ENCODE peak calls at places on chromosome 3, in seven cellular contexts. One of them, this sample, is unnamed.

GRCh38 chr3:125609384-125609783 is 14.1 kb upstream of the OSBPL11 start:
- DNase-seq in lung: no peak
- DNase-seq in left lung: no peak
- DNase-seq in CD8-positive, alpha-beta memory T cell: no peak
- DNase-seq in upper lobe of right lung: no peak
- DNase-seq in tibial nerve: no peak
- DNase-seq in aorta: no peak
- DNase-seq in this sample: no peak

GRCh38 chr3:39125837-39126500 is 18.5 kb downstream of the TTC21A start:
- DNase-seq in lung: no peak
- DNase-seq in left lung: no peak
- DNase-seq in CD8-positive, alpha-beta memory T cell: no peak
- DNase-seq in upper lobe of right lung: no peak
- DNase-seq in tibial nerve: no peak
- DNase-seq in aorta: no peak
- DNase-seq in this sample: no peak

GRCh38 chr3:185820973-185821758 is 3.7 kb downstream of the IGF2BP2 start:
- DNase-seq in lung: no peak
- DNase-seq in left lung: no peak
- DNase-seq in CD8-positive, alpha-beta memory T cell: no peak
- DNase-seq in upper lobe of right lung: no peak
- DNase-seq in tibial nerve: no peak
- DNase-seq in aorta: no peak
- DNase-seq in this sample: no peak

GRCh38 chr3:44104043-44104442 is 137.6 kb upstream of the TOPAZ1 start:
- DNase-seq in lung: no peak
- DNase-seq in left lung: no peak
- DNase-seq in CD8-positive, alpha-beta memory T cell: no peak
- DNase-seq in upper lobe of right lung: no peak
- DNase-seq in tibial nerve: no peak
- DNase-seq in aorta: no peak
- DNase-seq in this sample: no peak

GRCh38 chr3:85020828-85021227 is 62.0 kb downstream of the CADM2 start:
- DNase-seq in lung: no peak
- DNase-seq in left lung: no peak
- DNase-seq in CD8-positive, alpha-beta memory T cell: no peak
- DNase-seq in upper lobe of right lung: no peak
- DNase-seq in tibial nerve: no peak
- DNase-seq in aorta: no peak
- DNase-seq in this sample: no peak

GRCh38 chr3:43256714-43257461 is 29.5 kb upstream of the SNRK start:
- DNase-seq in lung: peak; percentile 35
- DNase-seq in left lung: no peak
- DNase-seq in CD8-positive, alpha-beta memory T cell: no peak
- DNase-seq in upper lobe of right lung: no peak
- DNase-seq in tibial nerve: no peak
- DNase-seq in aorta: no peak
- DNase-seq in this sample: no peak

GRCh38 chr3:195897081-195897852 is 11.1 kb downstream of the TNK2 start:
- DNase-seq in lung: no peak
- DNase-seq in left lung: no peak
- DNase-seq in CD8-positive, alpha-beta memory T cell: no peak
- DNase-seq in upper lobe of right lung: no peak
- DNase-seq in tibial nerve: no peak
- DNase-seq in aorta: peak; percentile 53
- DNase-seq in this sample: no peak

GRCh38 chr3:97817965-97818364 is 3.8 kb upstream of the CRYBG3 start:
- DNase-seq in lung: no peak
- DNase-seq in left lung: no peak
- DNase-seq in CD8-positive, alpha-beta memory T cell: no peak
- DNase-seq in upper lobe of right lung: no peak
- DNase-seq in tibial nerve: no peak
- DNase-seq in aorta: no peak
- DNase-seq in this sample: no peak

GRCh38 chr3:171788546-171789351 is 21.5 kb downstream of the PLD1 start:
- DNase-seq in lung: no peak
- DNase-seq in left lung: no peak
- DNase-seq in CD8-positive, alpha-beta memory T cell: no peak
- DNase-seq in upper lobe of right lung: no peak
- DNase-seq in tibial nerve: no peak
- DNase-seq in aorta: no peak
- DNase-seq in this sample: no peak

GRCh38 chr3:153070153-153070868 is 91.7 kb upstream of the RAP2B start:
- DNase-seq in lung: no peak
- DNase-seq in left lung: no peak
- DNase-seq in CD8-positive, alpha-beta memory T cell: no peak
- DNase-seq in upper lobe of right lung: no peak
- DNase-seq in tibial nerve: no peak
- DNase-seq in aorta: no peak
- DNase-seq in this sample: no peak

GRCh38 chr3:150232992-150233451 is 175.1 kb upstream of the TSC22D2 start:
- DNase-seq in lung: no peak
- DNase-seq in left lung: peak; percentile 47
- DNase-seq in CD8-positive, alpha-beta memory T cell: no peak
- DNase-seq in upper lobe of right lung: no peak
- DNase-seq in tibial nerve: no peak
- DNase-seq in aorta: no peak
- DNase-seq in this sample: no peak

GRCh38 chr3:185715091-185715490 is 109.8 kb downstream of the IGF2BP2 start:
- DNase-seq in lung: no peak
- DNase-seq in left lung: no peak
- DNase-seq in CD8-positive, alpha-beta memory T cell: no peak
- DNase-seq in upper lobe of right lung: no peak
- DNase-seq in tibial nerve: no peak
- DNase-seq in aorta: no peak
- DNase-seq in this sample: no peak

GRCh38 chr3:2823016-2823415 is 287.2 kb downstream of the IL5RA start:
- DNase-seq in lung: no peak
- DNase-seq in left lung: no peak
- DNase-seq in CD8-positive, alpha-beta memory T cell: no peak
- DNase-seq in upper lobe of right lung: no peak
- DNase-seq in tibial nerve: no peak
- DNase-seq in aorta: no peak
- DNase-seq in this sample: no peak

GRCh38 chr3:130800829-130801228 is 54.2 kb upstream of the PIK3R4 start:
- DNase-seq in lung: no peak
- DNase-seq in left lung: no peak
- DNase-seq in CD8-positive, alpha-beta memory T cell: no peak
- DNase-seq in upper lobe of right lung: no peak
- DNase-seq in tibial nerve: no peak
- DNase-seq in aorta: no peak
- DNase-seq in this sample: no peak

GRCh38 chr3:58260261-58260731 is 22.7 kb downstream of the ABHD6 start:
- DNase-seq in lung: no peak
- DNase-seq in left lung: no peak
- DNase-seq in CD8-positive, alpha-beta memory T cell: no peak
- DNase-seq in upper lobe of right lung: no peak
- DNase-seq in tibial nerve: no peak
- DNase-seq in aorta: no peak
- DNase-seq in this sample: no peak

GRCh38 chr3:148847351-148847750 is 17.7 kb upstream of the CPA3 start:
- DNase-seq in lung: no peak
- DNase-seq in left lung: no peak
- DNase-seq in CD8-positive, alpha-beta memory T cell: no peak
- DNase-seq in upper lobe of right lung: no peak
- DNase-seq in tibial nerve: no peak
- DNase-seq in aorta: no peak
- DNase-seq in this sample: no peak

GRCh38 chr3:124860599-124860998 is 26.6 kb downstream of the ITGB5 start:
- DNase-seq in lung: peak; percentile 70
- DNase-seq in left lung: peak; percentile 59
- DNase-seq in CD8-positive, alpha-beta memory T cell: no peak
- DNase-seq in upper lobe of right lung: no peak
- DNase-seq in tibial nerve: no peak
- DNase-seq in aorta: peak; percentile 88
- DNase-seq in this sample: no peak

GRCh38 chr3:146550743-146551510 is 6.5 kb upstream of the PLSCR1 start:
- DNase-seq in lung: no peak
- DNase-seq in left lung: no peak
- DNase-seq in CD8-positive, alpha-beta memory T cell: no peak
- DNase-seq in upper lobe of right lung: no peak
- DNase-seq in tibial nerve: no peak
- DNase-seq in aorta: no peak
- DNase-seq in this sample: no peak

GRCh38 chr3:40414270-40414669 is 27.3 kb downstream of the ENTPD3 start:
- DNase-seq in lung: no peak
- DNase-seq in left lung: no peak
- DNase-seq in CD8-positive, alpha-beta memory T cell: no peak
- DNase-seq in upper lobe of right lung: no peak
- DNase-seq in tibial nerve: no peak
- DNase-seq in aorta: no peak
- DNase-seq in this sample: no peak

GRCh38 chr3:141083831-141084624 is 32.9 kb downstream of the SPSB4 start:
- DNase-seq in lung: no peak
- DNase-seq in left lung: no peak
- DNase-seq in CD8-positive, alpha-beta memory T cell: no peak
- DNase-seq in upper lobe of right lung: no peak
- DNase-seq in tibial nerve: no peak
- DNase-seq in aorta: no peak
- DNase-seq in this sample: no peak

DNA sequence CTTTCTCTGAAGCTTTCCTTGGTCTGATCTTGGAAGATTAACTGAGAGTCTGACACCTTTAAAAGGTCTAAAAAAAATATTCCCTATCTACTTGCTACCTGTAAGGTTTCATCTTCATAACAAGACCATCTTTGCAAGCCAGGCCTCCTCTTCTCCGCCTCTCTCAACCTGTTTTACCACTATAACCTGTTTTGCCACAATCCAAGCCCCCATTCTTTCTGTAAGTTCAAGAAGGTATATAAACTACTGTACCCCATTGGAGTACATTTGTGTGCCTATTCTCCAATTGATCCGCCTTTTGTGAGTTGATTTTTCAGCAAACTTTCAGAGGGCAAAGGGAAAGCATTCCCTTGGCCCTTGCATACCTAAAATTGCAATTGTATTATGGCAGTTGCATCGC is 319.3 kb upstream of the NECTIN3 start:
- DNase-seq in lung: no peak
- DNase-seq in left lung: no peak
- DNase-seq in CD8-positive, alpha-beta memory T cell: no peak
- DNase-seq in upper lobe of right lung: no peak
- DNase-seq in tibial nerve: no peak
- DNase-seq in aorta: no peak
- DNase-seq in this sample: no peak
- H3K27ac ChIP-seq in lung: no peak overlapping the region
- H3K27ac ChIP-seq in left lung: no peak overlapping the region
- H3K27ac ChIP-seq in CD8-positive, alpha-beta memory T cell: no peak overlapping the region
- H3K27ac ChIP-seq in upper lobe of right lung: no peak overlapping the region
- H3K27ac ChIP-seq in tibial nerve: no peak overlapping the region
- H3K27ac ChIP-seq in aorta: no peak overlapping the region
- H3K27ac ChIP-seq in this sample: no peak overlapping the region

GRCh38 chr3:197882580-197882979 is 67.4 kb upstream of the RPL35A start:
- DNase-seq in lung: no peak
- DNase-seq in left lung: no peak
- DNase-seq in CD8-positive, alpha-beta memory T cell: no peak
- DNase-seq in upper lobe of right lung: no peak
- DNase-seq in tibial nerve: no peak
- DNase-seq in aorta: no peak
- DNase-seq in this sample: no peak

GRCh38 chr3:197881601-197882000 is 68.4 kb upstream of the RPL35A start:
- DNase-seq in lung: no peak
- DNase-seq in left lung: no peak
- DNase-seq in CD8-positive, alpha-beta memory T cell: no peak
- DNase-seq in upper lobe of right lung: no peak
- DNase-seq in tibial nerve: no peak
- DNase-seq in aorta: no peak
- DNase-seq in this sample: no peak

GRCh38 chr3:197878427-197878826 is 71.6 kb upstream of the RPL35A start:
- DNase-seq in lung: no peak
- DNase-seq in left lung: peak; percentile 62
- DNase-seq in CD8-positive, alpha-beta memory T cell: no peak
- DNase-seq in upper lobe of right lung: peak; percentile 77
- DNase-seq in tibial nerve: no peak
- DNase-seq in aorta: peak; percentile 58
- DNase-seq in this sample: no peak

GRCh38 chr3:197877902-197878301 is 72.1 kb upstream of the RPL35A start:
- DNase-seq in lung: no peak
- DNase-seq in left lung: no peak
- DNase-seq in CD8-positive, alpha-beta memory T cell: no peak
- DNase-seq in upper lobe of right lung: no peak
- DNase-seq in tibial nerve: no peak
- DNase-seq in aorta: no peak
- DNase-seq in this sample: no peak

GRCh38 chr3:197880361-197881339 is 69.3 kb upstream of the RPL35A start:
- DNase-seq in lung: no peak
- DNase-seq in left lung: no peak
- DNase-seq in CD8-positive, alpha-beta memory T cell: no peak
- DNase-seq in upper lobe of right lung: no peak
- DNase-seq in tibial nerve: no peak
- DNase-seq in aorta: no peak
- DNase-seq in this sample: no peak
- H3K4me1 ChIP-seq in lung: no peaks in the 10 kb centered on the region
- H3K4me1 ChIP-seq in left lung: peaks cover 3% of the 10 kb centered on the region
- H3K4me1 ChIP-seq in CD8-positive, alpha-beta memory T cell: no peaks in the 10 kb centered on the region
- H3K4me1 ChIP-seq in upper lobe of right lung: no peaks in the 10 kb centered on the region
- H3K4me1 ChIP-seq in tibial nerve: no peaks in the 10 kb centered on the region
- H3K4me1 ChIP-seq in aorta: no peaks in the 10 kb centered on the region
- H3K4me1 ChIP-seq in this sample: no peaks in the 10 kb centered on the region

GRCh38 chr3:182509312-182509711 is 284.0 kb upstream of the ATP11B start:
- DNase-seq in lung: no peak
- DNase-seq in left lung: no peak
- DNase-seq in CD8-positive, alpha-beta memory T cell: no peak
- DNase-seq in upper lobe of right lung: no peak
- DNase-seq in tibial nerve: no peak
- DNase-seq in aorta: no peak
- DNase-seq in this sample: no peak

GRCh38 chr3:182508896-182509295 is 284.4 kb upstream of the ATP11B start:
- DNase-seq in lung: no peak
- DNase-seq in left lung: no peak
- DNase-seq in CD8-positive, alpha-beta memory T cell: no peak
- DNase-seq in upper lobe of right lung: no peak
- DNase-seq in tibial nerve: no peak
- DNase-seq in aorta: no peak
- DNase-seq in this sample: no peak

GRCh38 chr3:182509844-182510460 is 283.4 kb upstream of the ATP11B start:
- DNase-seq in lung: no peak
- DNase-seq in left lung: no peak
- DNase-seq in CD8-positive, alpha-beta memory T cell: no peak
- DNase-seq in upper lobe of right lung: no peak
- DNase-seq in tibial nerve: no peak
- DNase-seq in aorta: no peak
- DNase-seq in this sample: no peak
- H3K27ac ChIP-seq in lung: no peak overlapping the region
- H3K27ac ChIP-seq in left lung: no peak overlapping the region
- H3K27ac ChIP-seq in CD8-positive, alpha-beta memory T cell: no peak overlapping the region
- H3K27ac ChIP-seq in upper lobe of right lung: no peak overlapping the region
- H3K27ac ChIP-seq in tibial nerve: peak overlapping the region; percentile 64
- H3K27ac ChIP-seq in aorta: no peak overlapping the region
- H3K27ac ChIP-seq in this sample: no peak overlapping the region

DNA sequence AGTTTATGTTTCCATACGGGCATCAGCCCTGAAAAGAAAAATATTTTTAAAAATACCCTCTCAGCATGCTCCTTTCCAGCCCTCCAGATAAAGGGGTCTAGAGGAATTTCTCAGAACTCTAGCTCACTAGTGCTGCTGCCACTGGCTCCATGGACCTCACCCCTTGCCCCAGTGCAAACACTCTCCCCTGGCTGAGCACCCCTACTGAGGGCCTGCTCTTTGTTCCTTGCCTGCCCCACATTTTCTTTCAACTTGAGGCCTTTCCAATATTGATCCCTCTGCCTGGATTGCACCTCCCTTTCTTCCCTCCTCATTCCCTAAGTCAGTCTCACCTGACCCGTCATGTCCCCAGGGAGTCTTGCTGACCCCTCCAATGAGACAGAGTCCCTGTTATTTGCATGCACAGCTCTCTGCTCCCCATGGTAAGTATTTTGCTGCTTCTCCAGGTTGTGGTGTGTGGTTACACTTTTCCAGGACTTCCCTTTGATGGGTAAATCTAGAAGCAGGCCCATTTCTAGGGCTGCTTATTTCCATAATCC is 196.5 kb downstream of the EPHB1 start:
- DNase-seq in lung: no peak
- DNase-seq in left lung: no peak
- DNase-seq in CD8-positive, alpha-beta memory T cell: no peak
- DNase-seq in upper lobe of right lung: no peak
- DNase-seq in tibial nerve: no peak
- DNase-seq in aorta: no peak
- DNase-seq in this sample: no peak
- H3K4me1 ChIP-seq in lung: no peaks in the 10 kb centered on the region
- H3K4me1 ChIP-seq in left lung: no peaks in the 10 kb centered on the region
- H3K4me1 ChIP-seq in CD8-positive, alpha-beta memory T cell: no peaks in the 10 kb centered on the region
- H3K4me1 ChIP-seq in upper lobe of right lung: no peaks in the 10 kb centered on the region
- H3K4me1 ChIP-seq in tibial nerve: no peaks in the 10 kb centered on the region
- H3K4me1 ChIP-seq in aorta: no peaks in the 10 kb centered on the region
- H3K4me1 ChIP-seq in this sample: no peaks in the 10 kb centered on the region

This sample was measured in CD8-positive, alpha-beta T cell.